ENCODE peak calls at places on chromosomes 13 and 19, in eight cellular contexts. F is astrocyte of the spinal cord; S is AG09309; A is CD4-positive, CD25-positive, alpha-beta regulatory T cell; N is AG04450; B is fibroblast of the aortic adventitia; Y is brain microvascular endothelial cell; Z is fibroblast of villous mesenchyme. P is an unnamed sample.

GRCh38 chr19:14475251-14476073 is at the start of gene PTGER1:
- DNase-seq in F (peak), S (no peak), A (peak), N (no peak), B (peak), Y (no peak), Z (peak), P (no peak)

GRCh38 chr19:56746367-56746766 is 74.8 kb upstream of the ZNF835 start:
- DNase-seq in F (no peak), S (no peak), A (no peak), N (no peak), B (no peak), Y (no peak), Z (no peak), P (no peak)

GRCh38 chr13:98576215-98576945 is 527 bp downstream of the STK24 start:
- DNase-seq in F (no peak), S (no peak), A (peak), N (no peak), B (no peak), Y (no peak), Z (peak), P (peak)

GRCh38 chr19:39823693-39824092 is 10.3 kb downstream of the DYRK1B start:
- DNase-seq in F (no peak), S (no peak), A (no peak), N (no peak), B (peak), Y (no peak), Z (no peak), P (no peak)

GRCh38 chr13:108957369-108958012 is 328.1 kb downstream of the MYO16 start:
- DNase-seq in F (peak), S (peak), A (no peak), N (peak), B (peak), Y (peak), Z (peak), P (no peak)

GRCh38 chr19:46416077-46416709 is 2.8 kb upstream of the CCDC8 start:
- DNase-seq in F (peak), S (no peak), A (no peak), N (peak), B (peak), Y (peak), Z (peak), P (peak)

GRCh38 chr19:3227054-3227626 is 2.7 kb downstream of the CELF5 start:
- DNase-seq in F (no peak), S (no peak), A (no peak), N (no peak), B (no peak), Y (no peak), Z (no peak), P (no peak)

GRCh38 chr13:34747507-34747906 is 194.6 kb upstream of the NBEA start:
- DNase-seq in F (no peak), S (no peak), A (no peak), N (no peak), B (no peak), Y (no peak), Z (no peak), P (no peak)

GRCh38 chr19:15178629-15179308 is 22.0 kb downstream of the NOTCH3 start:
- DNase-seq in F (no peak), S (no peak), A (no peak), N (no peak), B (no peak), Y (no peak), Z (no peak), P (no peak)

GRCh38 chr13:113493315-113493951 is 2.9 kb upstream of the DCUN1D2 start:
- DNase-seq in F (peak), S (peak), A (peak), N (peak), B (peak), Y (peak), Z (peak), P (no peak)

GRCh38 chr13:90311929-90312328 is 1035.6 kb upstream of the MIR17HG start:
- DNase-seq in F (no peak), S (no peak), A (no peak), N (no peak), B (no peak), Y (no peak), Z (no peak), P (no peak)

GRCh38 chr19:55940306-55940705 is 7.3 kb upstream of the NLRP8 start:
- DNase-seq in F (no peak), S (no peak), A (no peak), N (no peak), B (no peak), Y (no peak), Z (no peak), P (no peak)

GRCh38 chr13:84609716-84610115 is 727.4 kb upstream of the SLITRK1 start:
- DNase-seq in F (peak), S (peak), A (no peak), N (peak), B (peak), Y (peak), Z (no peak), P (no peak)

GRCh38 chr13:100473087-100473486 is 115.5 kb downstream of the GGACT start:
- DNase-seq in F (no peak), S (no peak), A (no peak), N (no peak), B (no peak), Y (no peak), Z (no peak), P (no peak)

GRCh38 chr13:102900193-102900608 is 54.4 kb downstream of the ERCC5 start:
- DNase-seq in F (no peak), S (no peak), A (no peak), N (no peak), B (no peak), Y (no peak), Z (no peak), P (no peak)

GRCh38 chr13:78852709-78853108 is 193.8 kb upstream of the OBI1 start:
- DNase-seq in F (no peak), S (no peak), A (no peak), N (no peak), B (no peak), Y (no peak), Z (no peak), P (no peak)

GRCh38 chr13:59391696-59392095 is 772.0 kb downstream of the DIAPH3 start:
- DNase-seq in F (peak), S (peak), A (peak), N (peak), B (peak), Y (peak), Z (peak), P (peak)

GRCh38 chr19:6738726-6739389 is 622 bp upstream of the TRIP10 start:
- DNase-seq in F (no peak), S (no peak), A (no peak), N (no peak), B (no peak), Y (no peak), Z (no peak), P (peak)

GRCh38 chr19:56840452-56841193 is at the start of the genes PEG3 and ZIM2:
- DNase-seq in F (no peak), S (no peak), A (no peak), N (no peak), B (no peak), Y (no peak), Z (peak), P (peak)

GRCh38 chr13:20191311-20191901 is 1.3 kb downstream of the GJB2 start:
- DNase-seq in F (no peak), S (no peak), A (no peak), N (no peak), B (no peak), Y (no peak), Z (no peak), P (peak)

GRCh38 chr13:110819203-110820014 is 95.5 kb downstream of the ANKRD10 start:
- DNase-seq in F (peak), S (peak), A (peak), N (no peak), B (peak), Y (peak), Z (peak), P (peak)

GRCh38 chr13:59750860-59751259 is 412.9 kb downstream of the DIAPH3 start:
- DNase-seq in F (peak), S (peak), A (no peak), N (peak), B (peak), Y (peak), Z (peak), P (no peak)

GRCh38 chr19:2087621-2088100 is 8.5 kb downstream of the MOB3A start:
- DNase-seq in F (no peak), S (no peak), A (peak), N (no peak), B (no peak), Y (no peak), Z (no peak), P (no peak)

GRCh38 chr19:44582581-44583265 is 30.6 kb upstream of the IGSF23 start:
- DNase-seq in F (no peak), S (no peak), A (no peak), N (no peak), B (peak), Y (no peak), Z (peak), P (peak)

GRCh38 chr19:42596391-42597071 is 1.8 kb upstream of the CEACAM8 start:
- DNase-seq in F (no peak), S (no peak), A (peak), N (no peak), B (peak), Y (no peak), Z (peak), P (peak)

GRCh38 chr19:37778613-37779138 is 710 bp downstream of the ZNF573 start:
- DNase-seq in F (no peak), S (no peak), A (no peak), N (no peak), B (peak), Y (no peak), Z (peak), P (no peak)

GRCh38 chr13:94020833-94021232 is 458.6 kb downstream of the DCT start:
- DNase-seq in F (peak), S (no peak), A (no peak), N (no peak), B (peak), Y (no peak), Z (no peak), P (no peak)

GRCh38 chr19:39546599-39546998 is 6.6 kb upstream of the EID2 start:
- DNase-seq in F (no peak), S (no peak), A (no peak), N (no peak), B (no peak), Y (no peak), Z (no peak), P (no peak)

GRCh38 chr19:51632126-51632525 is 1.9 kb upstream of the SIGLEC5 start:
- DNase-seq in F (no peak), S (no peak), A (no peak), N (no peak), B (no peak), Y (no peak), Z (no peak), P (no peak)

GRCh38 chr19:51628153-51628939 is 1.9 kb downstream of the SIGLEC5 start:
- DNase-seq in F (no peak), S (no peak), A (no peak), N (no peak), B (no peak), Y (no peak), Z (no peak), P (no peak)

GRCh38 chr19:51626675-51627074 is 3.5 kb downstream of the SIGLEC5 start:
- DNase-seq in F (no peak), S (no peak), A (no peak), N (no peak), B (no peak), Y (no peak), Z (no peak), P (no peak)

DNA sequence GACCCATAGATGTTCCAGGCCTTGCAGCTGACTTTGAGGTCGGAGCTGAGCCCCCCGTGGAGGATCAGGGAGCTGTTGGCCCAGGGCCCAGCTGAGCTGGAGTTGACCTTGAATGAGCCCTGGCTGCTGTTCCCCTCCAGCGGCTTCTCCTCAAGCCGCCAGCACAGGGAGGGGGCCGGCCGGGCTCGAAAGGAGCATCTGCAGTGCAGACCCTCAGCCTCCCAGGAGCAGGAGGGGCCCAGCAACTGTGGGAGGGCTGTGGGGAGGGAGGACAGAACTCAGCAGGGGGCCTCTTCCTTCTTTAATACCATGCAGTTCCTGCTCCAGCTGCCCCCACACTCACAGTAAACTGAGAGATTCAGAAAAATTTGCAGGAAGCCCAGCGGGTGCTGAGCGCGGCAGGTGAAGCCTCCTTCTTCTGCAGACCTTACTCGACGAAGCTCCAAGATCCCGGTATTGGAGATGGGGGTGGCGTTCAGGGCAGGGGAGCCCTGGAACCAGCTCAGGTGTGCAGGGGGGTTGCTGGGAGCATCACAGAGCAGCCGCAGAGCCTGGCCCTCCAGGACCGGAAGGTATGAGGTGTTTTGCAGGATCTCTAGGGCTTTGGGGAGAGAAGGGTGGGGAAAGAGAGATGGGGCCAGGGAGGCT is 2.6 kb downstream of the SIGLEC5 start:
- DNase-seq in F (no peak), S (no peak), A (no peak), N (no peak), B (no peak), Y (no peak), Z (no peak), P (no peak)
- H3K4me3 ChIP-seq in F (no peak), S (no peak), A (no peak), N (no peak), B (no peak), Y (no peak), Z (no peak), P (no peak)

GRCh38 chr19:19407640-19407933 is 2.1 kb downstream of the GATAD2A start:
- DNase-seq in F (no peak), S (no peak), A (no peak), N (no peak), B (no peak), Y (no peak), Z (no peak), P (no peak)
- H3K4me3 ChIP-seq in F (peak), S (no peak), A (peak), N (peak), B (peak), Y (peak), Z (peak), P (peak)

GRCh38 chr13:97125810-97126738 is 96.1 kb upstream of the MBNL2 start:
- DNase-seq in F (peak), S (no peak), A (peak), N (no peak), B (peak), Y (no peak), Z (peak), P (no peak)

GRCh38 chr13:97124237-97124636 is 97.9 kb upstream of the MBNL2 start:
- DNase-seq in F (no peak), S (no peak), A (no peak), N (no peak), B (no peak), Y (no peak), Z (no peak), P (no peak)

GRCh38 chr13:97127842-97128241 is 94.3 kb upstream of the MBNL2 start:
- DNase-seq in F (no peak), S (no peak), A (no peak), N (no peak), B (no peak), Y (no peak), Z (peak), P (no peak)

GRCh38 chr13:97122381-97122996 is 99.6 kb upstream of the MBNL2 start:
- DNase-seq in F (peak), S (no peak), A (no peak), N (no peak), B (peak), Y (peak), Z (peak), P (no peak)

GRCh38 chr13:97125051-97125809 is 96.9 kb upstream of the MBNL2 start:
- DNase-seq in F (peak), S (no peak), A (no peak), N (no peak), B (peak), Y (peak), Z (peak), P (no peak)
- H3K4me3 ChIP-seq in F (no peak), S (no peak), A (no peak), N (no peak), B (no peak), Y (no peak), Z (no peak), P (no peak)

GRCh38 chr19:32407004-32407992 is 1.7 kb downstream of the DPY19L3 start:
- DNase-seq in F (peak), S (no peak), A (no peak), N (no peak), B (peak), Y (peak), Z (peak), P (no peak)
- H3K4me3 ChIP-seq in F (peak), S (no peak), A (peak), N (peak), B (peak), Y (peak), Z (peak), P (no peak)

GRCh38 chr13:36680918-36681317 is 7.1 kb downstream of the SERTM1 start:
- DNase-seq in F (peak), S (no peak), A (no peak), N (no peak), B (peak), Y (no peak), Z (no peak), P (no peak)
- H3K4me3 ChIP-seq in F (no peak), S (no peak), A (no peak), N (no peak), B (no peak), Y (no peak), Z (no peak), P (no peak)

DNA sequence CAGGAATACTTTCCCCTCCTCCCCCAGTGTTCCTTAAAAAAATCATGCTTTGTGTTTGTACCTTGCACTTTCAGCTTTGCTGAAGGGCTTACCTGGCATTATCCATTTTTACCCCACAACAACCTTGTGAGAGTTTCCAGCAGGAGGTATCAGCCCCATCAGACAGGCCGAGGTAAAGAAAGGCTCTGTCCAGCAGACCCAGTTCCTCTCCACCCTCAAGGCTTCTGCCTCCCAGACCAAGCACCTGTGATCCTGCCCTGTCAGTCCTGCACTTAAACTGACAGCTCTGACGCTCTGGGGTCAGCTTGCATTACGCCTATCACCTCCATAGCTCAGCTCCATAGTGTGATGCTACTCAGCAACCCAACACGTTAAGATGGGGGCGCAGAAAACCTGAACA is 803.1 kb downstream of the UQCRFS1 start:
- DNase-seq in F (no peak), S (no peak), A (no peak), N (no peak), B (no peak), Y (no peak), Z (no peak), P (no peak)
- H3K4me3 ChIP-seq in F (no peak), S (no peak), A (no peak), N (no peak), B (no peak), Y (no peak), Z (no peak), P (no peak)

DNA sequence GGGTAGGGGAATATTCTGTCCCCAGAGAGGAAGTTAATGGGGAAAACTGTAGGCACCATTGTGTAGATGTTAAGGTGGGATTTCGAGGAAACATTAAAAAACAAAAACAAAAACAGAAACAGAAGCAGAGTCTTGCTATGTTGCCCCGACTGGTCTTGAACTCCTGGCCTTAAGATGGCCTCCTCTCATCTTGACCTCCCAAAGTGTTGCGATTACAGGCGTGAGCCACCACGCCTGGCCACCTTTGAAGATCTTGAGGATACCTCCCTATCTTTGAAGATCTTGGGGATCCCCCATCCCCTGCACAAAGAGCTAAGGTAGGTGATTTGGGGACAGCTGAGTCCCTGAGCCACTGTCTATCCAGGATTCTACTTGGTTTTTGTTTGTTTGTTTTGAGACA is 553 bp upstream of the ICAM3 start:
- DNase-seq in F (no peak), S (no peak), A (no peak), N (no peak), B (no peak), Y (no peak), Z (no peak), P (no peak)
- H3K4me3 ChIP-seq in F (no peak), S (no peak), A (peak), N (no peak), B (no peak), Y (no peak), Z (no peak), P (no peak)

P was measured in right lobe of liver.